ENCODE peak calls at places on chromosomes 13 and 19, in seven cellular contexts. D, E, H, G, K, J and Z are unnamed samples.

GRCh38 chr13:20460744-20461143 is 64.9 kb downstream of the CRYL1 start:
- DNase-seq in D (no peak), E (no peak), H (no peak), G (no peak), K (no peak), J (no peak), Z (no peak)

GRCh38 chr19:58543826-58544590 is at the start of gene TRIM28:
- DNase-seq in D (peak; percentile 99), E (peak; percentile 91), H (peak; percentile 100), G (peak; percentile 98), K (peak; percentile 100), J (peak; percentile 97), Z (peak; percentile 98)

GRCh38 chr13:66262330-66262729 is 967.8 kb downstream of the PCDH9 start:
- DNase-seq in D (no peak), E (no peak), H (no peak), G (no peak), K (no peak), J (no peak), Z (no peak)

GRCh38 chr19:6313398-6313969 is 19.9 kb downstream of the ACER1 start:
- DNase-seq in D (no peak), E (no peak), H (no peak), G (no peak), K (no peak), J (no peak), Z (no peak)

GRCh38 chr13:49810825-49811526 is 18.5 kb upstream of the KPNA3 start:
- DNase-seq in D (peak; percentile 83), E (no peak), H (no peak), G (no peak), K (peak; percentile 84), J (no peak), Z (peak; percentile 73)

GRCh38 chr13:90792335-90792734 is 555.2 kb upstream of the MIR17HG start:
- DNase-seq in D (no peak), E (no peak), H (no peak), G (no peak), K (no peak), J (no peak), Z (no peak)

GRCh38 chr19:56671613-56671994 is at the start of gene ZNF835:
- DNase-seq in D (no peak), E (peak; percentile 83), H (peak; percentile 95), G (peak; percentile 86), K (no peak), J (no peak), Z (peak; percentile 88)

GRCh38 chr19:49546825-49547565 is 19.2 kb downstream of the RCN3 start:
- DNase-seq in D (peak; percentile 89), E (peak; percentile 47), H (peak; percentile 92), G (peak; percentile 93), K (peak; percentile 93), J (peak; percentile 78), Z (peak; percentile 99)

GRCh38 chr13:45179428-45179827 is 21.4 kb downstream of the KCTD4 start:
- DNase-seq in D (peak; percentile 63), E (no peak), H (no peak), G (no peak), K (no peak), J (no peak), Z (no peak)

GRCh38 chr13:99380402-99380801 is 73.2 kb upstream of the GPR183 start:
- DNase-seq in D (no peak), E (no peak), H (no peak), G (no peak), K (no peak), J (no peak), Z (no peak)

GRCh38 chr19:10317857-10318462 is 2.1 kb upstream of the FDX2 start:
- DNase-seq in D (no peak), E (no peak), H (no peak), G (no peak), K (no peak), J (no peak), Z (no peak)

GRCh38 chr13:52751196-52751595 is 11.6 kb upstream of the CNMD start:
- DNase-seq in D (no peak), E (peak; percentile 39), H (peak; percentile 95), G (no peak), K (no peak), J (no peak), Z (peak; percentile 73)

GRCh38 chr13:48975101-48975925 is at the start of gene FNDC3A:
- DNase-seq in D (peak; percentile 64), E (no peak), H (peak; percentile 90), G (no peak), K (peak; percentile 74), J (peak; percentile 79), Z (peak; percentile 45)

GRCh38 chr13:25943666-25944065 is 108.2 kb downstream of the SHISA2 start:
- DNase-seq in D (no peak), E (no peak), H (no peak), G (no peak), K (peak; percentile 46), J (no peak), Z (peak; percentile 9)

GRCh38 chr13:109892101-109892500 is 105.7 kb upstream of the IRS2 start:
- DNase-seq in D (no peak), E (no peak), H (no peak), G (no peak), K (no peak), J (no peak), Z (no peak)

GRCh38 chr13:31670831-31671617 is 68.3 kb upstream of the RXFP2 start:
- DNase-seq in D (no peak), E (no peak), H (no peak), G (no peak), K (no peak), J (no peak), Z (no peak)

GRCh38 chr13:72163671-72164070 is 296.7 kb upstream of the DACH1 start:
- DNase-seq in D (no peak), E (no peak), H (no peak), G (peak; percentile 8), K (no peak), J (no peak), Z (no peak)

GRCh38 chr19:1269478-1270167 is 491 bp downstream of the CIRBP start:
- DNase-seq in D (peak; percentile 81), E (no peak), H (peak; percentile 90), G (no peak), K (peak; percentile 90), J (peak; percentile 79), Z (peak; percentile 89)

DNA sequence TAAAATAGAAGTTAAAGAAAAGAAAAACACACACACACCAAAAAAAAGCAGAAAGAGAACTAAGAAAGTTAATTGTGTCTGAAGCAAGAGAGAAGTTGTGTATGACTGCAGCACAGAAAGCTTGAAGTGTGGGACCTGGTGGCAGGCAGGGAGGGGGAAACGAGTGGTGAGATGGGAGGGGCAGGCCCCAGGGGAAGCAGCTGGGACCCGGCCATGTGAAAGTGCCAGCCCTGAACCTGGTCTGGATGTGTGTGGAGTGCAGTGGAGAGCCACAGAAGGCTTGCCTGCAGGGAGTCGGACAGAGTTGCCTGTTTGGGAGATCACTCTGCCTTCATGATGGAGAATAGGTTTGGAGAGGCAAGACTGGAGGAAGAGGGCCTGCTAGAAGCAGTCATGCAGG is 199.0 kb downstream of the GGACT start:
- DNase-seq in D (no peak), E (no peak), H (no peak), G (no peak), K (no peak), J (no peak), Z (no peak)
- H3K27ac ChIP-seq in D (no peak overlapping the region), E (no peak overlapping the region), H (no peak overlapping the region), G (no peak overlapping the region), K (no peak overlapping the region), J (no peak overlapping the region), Z (no peak overlapping the region)

GRCh38 chr19:31981545-31981944 is 363.9 kb upstream of the ZNF507 start:
- DNase-seq in D (no peak), E (no peak), H (no peak), G (no peak), K (no peak), J (no peak), Z (no peak)

GRCh38 chr19:31980851-31981250 is 364.6 kb upstream of the ZNF507 start:
- DNase-seq in D (no peak), E (no peak), H (no peak), G (no peak), K (no peak), J (no peak), Z (no peak)

GRCh38 chr19:31985001-31985605 is 360.3 kb upstream of the ZNF507 start:
- DNase-seq in D (no peak), E (no peak), H (no peak), G (no peak), K (peak; percentile 1), J (no peak), Z (no peak)

GRCh38 chr19:31979949-31980670 is 365.3 kb upstream of the ZNF507 start:
- DNase-seq in D (no peak), E (no peak), H (no peak), G (no peak), K (no peak), J (no peak), Z (no peak)

GRCh38 chr19:31983647-31984046 is 361.8 kb upstream of the ZNF507 start:
- DNase-seq in D (no peak), E (no peak), H (no peak), G (no peak), K (no peak), J (no peak), Z (no peak)
- H3K23ac ChIP-seq in D (no peak overlapping the region), E (no peak overlapping the region), H (no peak overlapping the region), G (no peak overlapping the region), K (no peak overlapping the region), J (no peak overlapping the region), Z (no peak overlapping the region)

GRCh38 chr19:13864513-13865242 is 12.3 kb upstream of the NANOS3 start:
- DNase-seq in D (no peak), E (no peak), H (no peak), G (no peak), K (no peak), J (no peak), Z (no peak)
- H3K9ac ChIP-seq in D (no peak overlapping the region), E (no peak overlapping the region), H (peak overlapping the region; percentile 36), G (no peak overlapping the region), K (no peak overlapping the region), J (no peak overlapping the region), Z (no peak overlapping the region)

GRCh38 chr13:36212789-36213188 is 1.6 kb downstream of the SOHLH2 start:
- DNase-seq in D (no peak), E (no peak), H (no peak), G (no peak), K (no peak), J (no peak), Z (no peak)
- H3K27ac ChIP-seq in D (no peak overlapping the region), E (no peak overlapping the region), H (no peak overlapping the region), G (no peak overlapping the region), K (no peak overlapping the region), J (no peak overlapping the region), Z (no peak overlapping the region)

DNA sequence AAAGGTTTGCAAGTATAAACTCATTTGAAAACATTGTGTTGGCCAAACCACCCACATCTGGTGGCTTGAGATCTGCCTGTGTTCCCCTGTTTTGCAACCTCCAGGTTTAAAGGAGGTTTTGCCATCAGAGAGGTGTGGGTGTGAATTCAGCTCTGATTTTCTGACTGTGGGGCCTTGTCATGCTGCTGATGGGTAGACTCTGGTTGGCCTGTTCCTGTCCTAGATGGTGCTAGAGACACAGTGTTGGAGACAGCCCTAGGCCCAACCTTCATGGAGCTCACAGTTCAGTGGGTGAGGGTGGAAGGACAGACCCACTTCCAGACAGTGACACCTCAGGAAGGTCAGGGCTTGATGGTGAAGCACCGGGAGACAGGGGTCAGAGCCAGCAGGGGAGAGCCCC is 7.5 kb downstream of the RAB4B start:
- DNase-seq in D (no peak), E (no peak), H (no peak), G (no peak), K (no peak), J (no peak), Z (no peak)
- H3K23ac ChIP-seq in D (no peak overlapping the region), E (no peak overlapping the region), H (no peak overlapping the region), G (no peak overlapping the region), K (no peak overlapping the region), J (no peak overlapping the region), Z (no peak overlapping the region)